ENCODE peak calls at places on chromosomes 7 and 10, in ten cellular contexts. D is head of caudate nucleus; C is 8988T; V is GM12892; G is HTR-8/SVneo; Y is activated naive CD8-positive, alpha-beta T cell treated with anti-CD3 and anti-CD28 coated beads, Interleukin-2, amount 10 ng/mL, durations not matched to agents 7 days and 5 days; W is adrenal gland; H is GM23338; M is NCI-H1048; E is right lobe of liver. A is an unnamed sample.

GRCh38 chr10:33569693-33570092 is 235.2 kb upstream of the NRP1 start:
- DNase-seq in W (no peak), Y (no peak), C (no peak), V (no peak), D (no peak), M (no peak), E (no peak), H (no peak), G (no peak), A (no peak)

GRCh38 chr7:92739091-92739490 is 97.3 kb downstream of the CDK6 start:
- DNase-seq in Y (no peak), E (no peak), W (no peak), V (no peak), C (no peak), H (no peak), D (no peak), G (no peak), M (no peak), A (no peak)

GRCh38 chr7:80385512-80385911 is 126.4 kb downstream of the GNAT3 start:
- DNase-seq in V (no peak), H (no peak), Y (no peak), M (no peak), C (no peak), G (no peak), E (no peak), W (no peak), D (no peak), A (no peak)

GRCh38 chr7:132359746-132360145 is 216.5 kb downstream of the PLXNA4 start:
- DNase-seq in E (no peak), Y (no peak), W (no peak), V (no peak), G (no peak), D (no peak), M (no peak), H (no peak), C (no peak), A (no peak)

GRCh38 chr7:128872394-128872824 is 9.8 kb downstream of the ATP6V1F start:
- DNase-seq in E (no peak), G (no peak), M (no peak), H (peak), Y (no peak), D (no peak), W (no peak), V (no peak), C (no peak), A (no peak)

GRCh38 chr7:100604976-100605911 is 3.1 kb downstream of the PCOLCE start:
- DNase-seq in W (peak), C (no peak), M (no peak), H (peak), V (no peak), E (peak), G (no peak), D (no peak), Y (peak), A (peak)

GRCh38 chr10:23610626-23611307 is 171.9 kb downstream of the OTUD1 start:
- DNase-seq in Y (no peak), D (no peak), W (no peak), V (no peak), M (no peak), H (no peak), G (no peak), E (no peak), C (no peak), A (no peak)

GRCh38 chr7:1666251-1666778 is 3.8 kb upstream of the ELFN1 start:
- DNase-seq in W (peak), V (peak), H (peak), Y (peak), D (no peak), G (no peak), C (peak), M (no peak), E (peak), A (no peak)

GRCh38 chr7:43625453-43625852 is 42.5 kb downstream of the STK17A start:
- DNase-seq in H (no peak), C (no peak), W (no peak), G (no peak), D (no peak), Y (no peak), V (no peak), E (no peak), M (no peak), A (peak)

GRCh38 chr10:1215862-1216575 is 159.8 kb downstream of the WDR37 start:
- DNase-seq in M (no peak), W (no peak), C (no peak), Y (no peak), V (no peak), E (no peak), G (no peak), D (no peak), H (no peak), A (no peak)

GRCh38 chr7:47132471-47132870 is 449.4 kb downstream of the TNS3 start:
- DNase-seq in G (no peak), V (no peak), C (no peak), Y (no peak), D (no peak), H (no peak), E (no peak), M (no peak), W (no peak), A (no peak)

GRCh38 chr7:81684513-81685262 is 85.2 kb downstream of the HGF start:
- DNase-seq in H (no peak), Y (no peak), V (no peak), W (peak), M (peak), G (peak), E (peak), D (peak), C (peak), A (no peak)

GRCh38 chr10:52747680-52748079 is 24.9 kb downstream of the MBL2 start:
- DNase-seq in H (no peak), W (no peak), D (no peak), M (no peak), Y (no peak), V (no peak), E (no peak), G (no peak), C (no peak), A (no peak)

GRCh38 chr10:78552261-78552811 is 516.4 kb upstream of the ZMIZ1 start:
- DNase-seq in E (no peak), D (no peak), W (peak), V (no peak), Y (no peak), H (no peak), G (no peak), C (no peak), M (no peak), A (no peak)

GRCh38 chr10:99551158-99551557 is 18.4 kb downstream of the NKX2-3 start:
- DNase-seq in M (no peak), E (no peak), W (peak), V (no peak), H (no peak), C (no peak), G (peak), Y (no peak), D (no peak), A (peak)

GRCh38 chr10:27646194-27646593 is 99.4 kb downstream of the MKX start:
- DNase-seq in Y (no peak), E (no peak), H (no peak), M (no peak), W (no peak), C (no peak), G (peak), V (no peak), D (no peak), A (no peak)

GRCh38 chr7:24718977-24719491 is 38.2 kb downstream of the GSDME start:
- DNase-seq in Y (no peak), C (no peak), H (no peak), V (no peak), E (no peak), G (no peak), W (no peak), M (no peak), D (no peak), A (no peak)

A was measured in NCI-H526.